ENCODE peak calls at places on chromosome 18, in six cellular contexts. E is activated CD4-positive, alpha-beta T cell treated with anti-CD3 and anti-CD28 coated beads, Interleukin-2, amount 50 U/mL, for 48 hours; Z is caudate nucleus; G is NCI-H446 treated with DMSO at 0.1 percent for 48 hours; D is stimulated activated CD4-positive, alpha-beta T cell treated with anti-CD3 and anti-CD28 coated beads, Interleukin-4, amount 100 ng/mL, for 24 hours; B is brain microvascular endothelial cell. W is an unnamed sample.

GRCh38 chr18:46283895-46284295 is 179.7 kb downstream of the HAUS1 start:
- DNase-seq in E (no peak), Z (no peak), G (no peak), D (no peak), B (no peak), W (no peak)

GRCh38 chr18:4544131-4544530 is 89.0 kb upstream of the DLGAP1 start:
- DNase-seq in E (no peak), Z (no peak), G (no peak), D (no peak), B (no peak), W (no peak)

GRCh38 chr18:36314754-36315153 is 17.2 kb downstream of the FHOD3 start:
- DNase-seq in E (no peak), Z (no peak), G (no peak), D (no peak), B (peak; percentile 88), W (no peak)

GRCh38 chr18:23871410-23871809 is 143.1 kb upstream of the TTC39C start:
- DNase-seq in E (peak; percentile 43), Z (no peak), G (no peak), D (peak; percentile 51), B (peak; percentile 37), W (peak; percentile 18)

GRCh38 chr18:79467126-79467525 is 71.4 kb downstream of the NFATC1 start:
- DNase-seq in E (no peak), Z (no peak), G (no peak), D (no peak), B (no peak), W (no peak)

GRCh38 chr18:12304351-12305210 is 3.5 kb upstream of the TUBB6 start:
- DNase-seq in E (no peak), Z (no peak), G (no peak), D (no peak), B (no peak), W (no peak)

GRCh38 chr18:8140841-8141501 is 468.3 kb upstream of the RAB12 start:
- DNase-seq in E (no peak), Z (no peak), G (no peak), D (no peak), B (peak; percentile 87), W (no peak)

GRCh38 chr18:75656035-75656434 is 228.5 kb upstream of the SMIM21 start:
- DNase-seq in E (no peak), Z (no peak), G (no peak), D (no peak), B (no peak), W (no peak)

GRCh38 chr18:25349926-25350560 is 1.9 kb downstream of the ZNF521 start:
- DNase-seq in E (no peak), Z (peak; percentile 58), G (no peak), D (no peak), B (no peak), W (no peak)

GRCh38 chr18:75211002-75211621 is 515 bp downstream of the TSHZ1 start:
- DNase-seq in E (peak; percentile 31), Z (no peak), G (no peak), D (no peak), B (no peak), W (peak; percentile 64)

GRCh38 chr18:62814114-62814759 is 98.9 kb downstream of the PHLPP1 start:
- DNase-seq in E (no peak), Z (no peak), G (no peak), D (no peak), B (no peak), W (no peak)

GRCh38 chr18:55811964-55812363 is 224.0 kb upstream of the TCF4 start:
- DNase-seq in E (no peak), Z (no peak), G (no peak), D (no peak), B (no peak), W (no peak)

GRCh38 chr18:50013363-50014138 is 181.4 kb downstream of the MYO5B start:
- DNase-seq in E (no peak), Z (no peak), G (no peak), D (no peak), B (no peak), W (no peak)

W was measured in GM06990.